ENCODE peak calls at places on chromosomes 2 and 18, in nine cellular contexts. G, L, W, J, Z, T, M, K and H are unnamed samples.

GRCh38 chr2:23497063-23497462 is 112.1 kb downstream of the KLHL29 start:
- DNase-seq in T (no peak), K (no peak), W (no peak), J (peak), Z (no peak), M (no peak), G (peak), L (no peak), H (peak)

GRCh38 chr2:8544786-8545631 is 136.8 kb upstream of the ID2 start:
- DNase-seq in W (no peak), G (peak), Z (peak), J (peak), K (peak), T (no peak), M (no peak), L (peak), H (no peak)

GRCh38 chr2:38748857-38749804 is 2.0 kb downstream of the SRSF7 start:
- DNase-seq in Z (no peak), G (no peak), J (no peak), T (no peak), L (no peak), W (no peak), K (no peak), M (no peak), H (no peak)

GRCh38 chr2:6667326-6667725 is 198.4 kb downstream of the CMPK2 start:
- DNase-seq in W (no peak), L (no peak), Z (no peak), G (no peak), M (no peak), J (peak), K (no peak), T (no peak), H (no peak)

GRCh38 chr18:35810505-35810904 is 162.0 kb upstream of the RMP24 start:
- DNase-seq in M (no peak), L (no peak), J (no peak), T (no peak), Z (no peak), K (no peak), W (no peak), G (no peak), H (no peak)

GRCh38 chr2:44932079-44932478 is 9.4 kb upstream of the SIX3 start:
- DNase-seq in W (no peak), J (no peak), L (no peak), T (no peak), K (no peak), G (no peak), M (no peak), Z (no peak), H (no peak)

GRCh38 chr2:195486520-195486919 is 170.5 kb upstream of the SLC39A10 start:
- DNase-seq in K (no peak), M (no peak), L (no peak), Z (no peak), T (no peak), J (no peak), G (no peak), W (no peak), H (no peak)

GRCh38 chr18:74360852-74361640 is 45.4 kb downstream of the C18orf63 start:
- DNase-seq in M (no peak), L (no peak), G (no peak), Z (no peak), J (no peak), W (no peak), K (no peak), T (no peak), H (no peak)

GRCh38 chr2:96264656-96265348 is 995 bp downstream of the TMEM127 start:
- DNase-seq in J (peak), Z (peak), G (peak), T (peak), L (peak), K (no peak), W (no peak), M (peak), H (no peak)

GRCh38 chr18:44723973-44724778 is 43.5 kb downstream of the SETBP1 start:
- DNase-seq in G (no peak), J (no peak), Z (no peak), T (no peak), W (no peak), M (no peak), K (no peak), L (no peak), H (no peak)

GRCh38 chr2:8552264-8552913 is 129.5 kb upstream of the ID2 start:
- DNase-seq in L (peak), K (no peak), J (no peak), Z (no peak), G (no peak), M (no peak), W (no peak), T (no peak), H (no peak)

GRCh38 chr2:184945824-184946223 is 347.5 kb downstream of the ZNF804A start:
- DNase-seq in K (no peak), Z (no peak), M (no peak), T (no peak), J (no peak), W (no peak), G (no peak), L (no peak), H (no peak)

GRCh38 chr2:240967681-240968621 is 30.5 kb upstream of the SNED1 start:
- DNase-seq in T (no peak), G (no peak), Z (no peak), J (no peak), M (no peak), K (no peak), W (no peak), L (peak), H (no peak)

GRCh38 chr2:120765911-120766757 is 30.5 kb downstream of the GLI2 start:
- DNase-seq in Z (no peak), L (peak), G (no peak), K (peak), M (no peak), T (peak), W (no peak), J (peak), H (peak)

GRCh38 chr2:32422133-32422532 is 65.3 kb downstream of the BIRC6 start:
- DNase-seq in T (no peak), M (no peak), W (no peak), J (peak), K (no peak), Z (no peak), L (no peak), G (no peak), H (no peak)

GRCh38 chr2:189830510-189830909 is 46.3 kb downstream of the PMS1 start:
- DNase-seq in K (no peak), J (no peak), Z (no peak), T (no peak), L (no peak), G (no peak), M (no peak), W (no peak), H (no peak)

GRCh38 chr2:12340164-12340563 is 376.6 kb upstream of the TRIB2 start:
- DNase-seq in G (no peak), T (no peak), J (peak), L (no peak), M (no peak), K (peak), W (no peak), Z (no peak), H (no peak)

GRCh38 chr2:85536479-85536878 is 2.5 kb upstream of the MAT2A start:
- DNase-seq in Z (peak), K (peak), L (no peak), G (no peak), W (no peak), T (no peak), J (peak), M (no peak), H (peak)

GRCh38 chr18:46632401-46633089 is 24.5 kb downstream of the LOXHD1 start:
- DNase-seq in L (peak), G (no peak), M (no peak), W (no peak), K (no peak), Z (no peak), J (peak), T (peak), H (peak)

GRCh38 chr2:2101924-2102323 is 229.2 kb downstream of the MYT1L start:
- DNase-seq in W (no peak), K (no peak), M (no peak), G (no peak), J (peak), L (no peak), Z (peak), T (peak), H (no peak)

GRCh38 chr2:48253301-48253700 is 276.7 kb upstream of the STON1 start:
- DNase-seq in M (no peak), G (no peak), W (no peak), T (no peak), J (no peak), L (no peak), K (no peak), Z (no peak), H (no peak)

GRCh38 chr2:232013701-232014353 is 52.3 kb downstream of the DIS3L2 start:
- DNase-seq in K (peak), Z (no peak), L (no peak), G (no peak), T (peak), W (no peak), M (no peak), J (peak), H (peak)

GRCh38 chr2:196252408-196253114 is 81.2 kb upstream of the STK17B start:
- DNase-seq in J (peak), L (no peak), Z (no peak), G (no peak), W (no peak), M (no peak), K (no peak), T (no peak), H (no peak)

GRCh38 chr2:3587432-3587831 is 7.5 kb upstream of the COLEC11 start:
- DNase-seq in G (no peak), T (no peak), K (no peak), M (no peak), Z (no peak), J (no peak), L (no peak), W (no peak), H (no peak)

GRCh38 chr2:236724200-236724599 is 154.6 kb downstream of the ACKR3 start:
- DNase-seq in Z (no peak), L (no peak), W (no peak), J (no peak), M (no peak), K (no peak), G (no peak), T (no peak), H (no peak)

GRCh38 chr2:166044853-166045483 is 82.9 kb downstream of the SCN1A start:
- DNase-seq in W (no peak), G (no peak), J (no peak), T (no peak), M (no peak), L (no peak), K (no peak), Z (no peak), H (no peak)